ENCODE peak calls at places on chromosomes 12 and 14, in nine cellular contexts. I is stimulated activated CD4-positive, alpha-beta T cell treated with anti-CD3 and anti-CD28 coated beads, TNF-alpha, amount 100 ng/mL, for 1 hour; W is activated effector memory CD4-positive, alpha-beta T cell treated with anti-CD3 and anti-CD28 coated beads, Interleukin-2, amount 50 U/mL, for 16 hours; N is T-helper 9 cell; Y is RWPE1; V is NCI-H2171 treated with DMSO at 0.1 percent for 48 hours; T is HEK293T; C is hypothalamus; Q is CD4-positive, alpha-beta T cell. F is an unnamed sample.

GRCh38 chr14:70906785-70907171 is 481 bp upstream of the PCNX1 start:
- DNase-seq in I (no peak), W (no peak), N (no peak), Y (no peak), V (no peak), T (no peak), C (no peak), Q (no peak), F (no peak)

GRCh38 chr12:96487214-96487613 is 2.2 kb upstream of the CFAP54 start:
- DNase-seq in I (no peak), W (no peak), N (no peak), Y (peak), V (no peak), T (no peak), C (no peak), Q (no peak), F (peak)

GRCh38 chr14:77032483-77032853 is 4.0 kb upstream of the IRF2BPL start:
- DNase-seq in I (no peak), W (no peak), N (no peak), Y (no peak), V (peak), T (no peak), C (no peak), Q (no peak), F (no peak)

GRCh38 chr12:32603858-32604257 is 75.2 kb upstream of the DNM1L start:
- DNase-seq in I (no peak), W (no peak), N (no peak), Y (no peak), V (no peak), T (no peak), C (no peak), Q (no peak), F (peak)

GRCh38 chr12:27192118-27192802 is 51.8 kb upstream of the STK38L start:
- DNase-seq in I (no peak), W (no peak), N (no peak), Y (no peak), V (no peak), T (no peak), C (no peak), Q (no peak), F (no peak)

GRCh38 chr14:104953097-104953496 is 25.1 kb downstream of the AHNAK2 start:
- DNase-seq in I (no peak), W (no peak), N (no peak), Y (no peak), V (no peak), T (no peak), C (no peak), Q (no peak), F (no peak)

GRCh38 chr12:131128556-131128955 is 174.8 kb downstream of the ADGRD1 start:
- DNase-seq in I (no peak), W (no peak), N (no peak), Y (no peak), V (no peak), T (no peak), C (no peak), Q (no peak), F (no peak)

GRCh38 chr14:66459603-66460002 is 26.6 kb upstream of the CCDC196 start:
- DNase-seq in I (no peak), W (no peak), N (no peak), Y (no peak), V (no peak), T (no peak), C (no peak), Q (no peak), F (no peak)

F was measured in renal cortical epithelial cell.